ENCODE peak calls at places on chromosomes 4 and X, in five cellular contexts. R is CD4-positive, alpha-beta T cell; P is tibial nerve; C is fibroblast of mammary gland; A is RWPE2. U is an unnamed sample.

GRCh38 chrX:48854898-48855297 is 19.5 kb upstream of the PCSK1N start:
- DNase-seq in A (no peak), P (no peak), R (no peak), C (no peak), U (no peak)

GRCh38 chrX:139642241-139642927 is 65.6 kb downstream of the MCF2 start:
- DNase-seq in A (no peak), P (no peak), R (no peak), C (peak), U (no peak)

GRCh38 chr4:137421796-137422195 is 110.5 kb downstream of the PCDH18 start:
- DNase-seq in A (no peak), R (no peak), C (peak), P (no peak), U (no peak)

GRCh38 chrX:50100188-50100587 is 100.6 kb downstream of the AKAP4 start:
- DNase-seq in A (no peak), C (peak), P (no peak), R (no peak), U (no peak)

GRCh38 chr4:3302164-3302785 is 9.5 kb downstream of the RGS12 start:
- DNase-seq in A (no peak), P (no peak), C (no peak), R (peak), U (no peak)

GRCh38 chrX:110258552-110258951 is 59.3 kb downstream of the AMMECR1 start:
- DNase-seq in P (no peak), A (no peak), C (peak), R (no peak), U (no peak)

GRCh38 chrX:39953879-39954278 is 143.9 kb downstream of the BCOR start:
- DNase-seq in C (peak), R (no peak), A (peak), P (peak), U (no peak)

GRCh38 chrX:40524423-40524822 is 56.3 kb upstream of the ATP6AP2 start:
- DNase-seq in P (no peak), C (no peak), A (no peak), R (no peak), U (no peak)

GRCh38 chrX:115968436-115969252 is 201.9 kb upstream of the AGTR2 start:
- DNase-seq in R (no peak), P (no peak), C (peak), A (no peak), U (no peak)

GRCh38 chr4:37431417-37431743 is 186.8 kb downstream of the NWD2 start:
- DNase-seq in P (no peak), C (no peak), A (no peak), R (no peak), U (no peak)

GRCh38 chr4:149961876-149962597 is 116.2 kb upstream of the DCLK2 start:
- DNase-seq in C (peak), P (no peak), A (no peak), R (no peak), U (peak)

GRCh38 chrX:1466971-1467561 is 14.4 kb upstream of the ASMTL start:
- DNase-seq in A (peak), C (no peak), P (no peak), R (peak), U (no peak)

GRCh38 chr4:141807501-141807900 is 171.1 kb downstream of the IL15 start:
- DNase-seq in R (no peak), P (no peak), C (peak), A (no peak), U (no peak)

GRCh38 chr4:66035701-66036100 is 365.4 kb upstream of the EPHA5 start:
- DNase-seq in R (no peak), C (no peak), A (no peak), P (no peak), U (no peak)
- TF ChIP-seq CTCF in R (no peak), C (no peak), A (no peak), P (no peak), U (no peak)

GRCh38 chr4:148770377-148770776 is 328.2 kb upstream of the NR3C2 start:
- DNase-seq in C (no peak), A (no peak), R (no peak), P (no peak), U (no peak)
- TF ChIP-seq CTCF in C (no peak), A (no peak), R (no peak), P (no peak), U (no peak)

GRCh38 chr4:18976884-18977283 is 955.3 kb upstream of the LCORL start:
- DNase-seq in C (no peak), R (no peak), A (no peak), P (no peak), U (no peak)

GRCh38 chr4:18980516-18981233 is 959.1 kb upstream of the LCORL start:
- DNase-seq in A (no peak), R (no peak), P (no peak), C (no peak), U (no peak)

GRCh38 chr4:18981234-18981615 is 959.7 kb upstream of the LCORL start:
- DNase-seq in P (no peak), C (no peak), A (no peak), R (no peak), U (no peak)

GRCh38 chr4:18975916-18976610 is 954.5 kb upstream of the LCORL start:
- DNase-seq in R (no peak), P (no peak), C (no peak), A (no peak), U (no peak)
- TF ChIP-seq CTCF in R (no peak), P (no peak), C (no peak), A (no peak), U (no peak)

DNA sequence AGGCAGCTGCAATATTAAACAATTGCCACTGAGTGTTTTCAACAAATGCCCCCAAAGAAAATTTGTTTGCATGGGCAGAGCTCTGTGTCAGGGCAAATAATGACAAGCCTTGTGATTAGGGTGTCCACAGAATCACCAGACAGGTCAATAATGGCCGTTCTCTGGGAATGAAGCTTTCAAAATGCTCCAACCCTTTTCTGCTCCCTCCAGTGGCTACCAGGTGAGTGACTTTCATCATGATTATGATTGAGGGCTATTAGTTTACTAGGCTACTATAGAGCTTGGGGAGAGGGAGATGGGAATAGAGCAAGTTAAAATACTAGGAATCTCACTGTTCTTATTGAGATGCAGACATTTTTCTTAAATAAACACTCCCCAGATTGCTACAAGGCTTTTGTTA is 23.5 kb downstream of the IRS4 start:
- DNase-seq in R (no peak), C (no peak), A (no peak), P (no peak), U (no peak)
- TF ChIP-seq CTCF in R (no peak), C (no peak), A (no peak), P (no peak), U (no peak)

GRCh38 chr4:114178392-114178791 is 198.9 kb upstream of the ARSJ start:
- DNase-seq in A (no peak), C (no peak), P (no peak), R (no peak), U (no peak)

GRCh38 chr4:114184901-114185300 is 205.5 kb upstream of the ARSJ start:
- DNase-seq in C (no peak), R (no peak), P (no peak), A (no peak), U (no peak)

DNA sequence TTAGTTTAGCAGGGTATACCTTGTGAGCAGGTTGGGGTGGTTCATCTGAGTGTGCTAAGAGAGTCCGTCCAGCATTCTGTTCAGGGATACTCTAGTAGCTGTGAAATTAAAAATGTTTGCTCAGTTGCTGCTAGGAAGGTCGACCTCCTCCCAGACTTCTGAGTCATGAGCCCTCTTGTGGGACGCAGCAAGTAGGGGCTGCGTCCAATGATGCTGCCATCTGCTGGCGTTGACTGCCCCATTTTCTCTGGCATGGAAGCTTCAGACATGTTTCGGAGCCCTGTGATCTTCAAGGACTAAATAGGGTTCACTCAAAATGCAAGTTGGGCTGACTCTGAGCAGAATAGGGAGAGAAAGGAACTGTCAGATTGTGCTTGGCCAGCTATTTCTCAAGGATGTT is 201.0 kb upstream of the ARSJ start:
- DNase-seq in A (no peak), P (no peak), R (peak), C (peak), U (peak)
- TF ChIP-seq CTCF in A (peak), P (peak), R (peak), C (peak), U (peak)

GRCh38 chrX:131827935-131828334 is 195.2 kb upstream of the STK26 start:
- DNase-seq in A (no peak), R (peak), P (no peak), C (no peak), U (no peak)
- TF ChIP-seq CTCF in A (no peak), R (no peak), P (no peak), C (peak), U (peak)

DNA sequence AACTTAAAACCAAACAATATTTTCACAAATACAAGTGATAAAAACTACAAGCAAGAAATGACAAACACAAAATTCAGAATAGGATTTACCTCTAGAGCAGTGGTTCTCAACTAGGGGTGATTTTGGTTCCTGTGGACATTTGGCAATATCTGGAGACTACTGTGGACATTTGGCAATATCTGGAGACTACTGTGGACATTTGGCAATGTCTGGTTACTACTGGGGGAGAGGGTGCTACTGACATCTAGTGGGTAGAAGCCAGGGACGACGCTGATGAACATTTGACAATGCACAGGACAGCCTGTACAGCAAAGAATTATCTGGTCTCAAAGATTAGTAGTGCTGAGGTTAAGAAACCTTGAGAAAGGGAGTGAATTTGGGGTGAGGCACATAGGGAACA is 169.8 kb downstream of the CLCN4 start:
- DNase-seq in R (no peak), C (peak), P (no peak), A (no peak), U (peak)
- TF ChIP-seq CTCF in R (no peak), C (peak), P (peak), A (peak), U (peak)

DNA sequence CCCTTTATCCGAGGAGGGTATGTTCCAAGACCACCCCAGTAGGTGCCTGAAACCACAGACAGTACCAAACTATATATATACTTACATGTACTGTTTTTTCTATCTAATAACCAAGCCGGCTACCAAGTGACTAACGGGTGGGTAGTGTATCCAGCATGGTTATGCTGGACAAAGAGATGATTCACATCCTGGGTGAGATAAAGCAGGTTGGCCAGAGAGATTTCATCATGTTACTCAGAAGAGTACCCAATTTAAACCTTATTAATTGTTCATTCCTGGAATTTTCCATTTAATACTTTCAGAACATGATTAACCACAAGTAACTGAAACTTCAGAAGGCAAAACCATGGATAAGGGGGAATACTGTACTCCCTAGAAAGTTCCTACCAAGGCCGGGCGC is 46.5 kb downstream of the RFC1 start:
- DNase-seq in C (peak), P (no peak), A (no peak), R (no peak), U (peak)
- TF ChIP-seq CTCF in C (no peak), P (no peak), A (no peak), R (no peak), U (no peak)

U was measured in AG09319.